ENCODE peak calls at places on chromosomes 4 and X, in four cellular contexts. P is activated B cell treated with CpG ODN at 0.5 μM for 24 hours; G is activated CD4-positive, alpha-beta T cell treated with anti-CD3 and anti-CD28 coated beads, Interleukin-2, amount 50 U/mL, for 1 hour; L is HEK293T. H is an unnamed sample.

GRCh38 chrX:153674219-153674851 is 722 bp upstream of the PNCK start:
- DNase-seq in P (no peak), G (no peak), L (no peak), H (no peak)

GRCh38 chr4:123299212-123299651 is 97.4 kb upstream of the SPRY1 start:
- DNase-seq in P (no peak), G (no peak), L (no peak), H (no peak)

GRCh38 chr4:17854076-17854475 is 43.3 kb downstream of the NCAPG start:
- DNase-seq in P (no peak), G (no peak), L (no peak), H (no peak)

GRCh38 chrX:152821145-152821765 is 9.3 kb downstream of the CETN2 start:
- DNase-seq in P (no peak), G (no peak), L (peak; percentile 75), H (no peak)

GRCh38 chr4:180665994-180666818 is 1577.0 kb upstream of the TENM3 start:
- DNase-seq in P (no peak), G (no peak), L (peak; percentile 47), H (peak; percentile 17)

GRCh38 chrX:108091878-108092291 is 307 bp downstream of the ATG4A start:
- DNase-seq in P (no peak), G (peak; percentile 8), L (peak; percentile 40), H (peak; percentile 66)

GRCh38 chrX:15973941-15974340 is 119.3 kb upstream of the AP1S2 start:
- DNase-seq in P (no peak), G (no peak), L (no peak), H (no peak)

GRCh38 chrX:42714981-42715688 is 62.8 kb downstream of the PPP1R2C start:
- DNase-seq in P (no peak), G (peak; percentile 41), L (peak; percentile 52), H (peak; percentile 12)

GRCh38 chr4:38128478-38129451 is 168.6 kb downstream of the PTTG2 start:
- DNase-seq in P (no peak), G (peak; percentile 65), L (no peak), H (no peak)

GRCh38 chr4:168654206-168655174 is 157.6 kb downstream of the PALLD start:
- DNase-seq in P (no peak), G (no peak), L (no peak), H (no peak)

GRCh38 chr4:110631582-110632505 is 9.0 kb upstream of the PITX2 start:
- DNase-seq in P (no peak), G (no peak), L (no peak), H (no peak)

GRCh38 chrX:68433155-68433980 is at the start of gene OPHN1:
- DNase-seq in P (no peak), G (peak; percentile 0), L (peak; percentile 72), H (peak; percentile 1)

GRCh38 chr4:152525878-152526277 is 10.0 kb downstream of the FBXW7 start:
- DNase-seq in P (no peak), G (no peak), L (no peak), H (no peak)

H was measured in naive thymus-derived CD8-positive, alpha-beta T cell.